ENCODE peak calls at places on chromosomes 11 and 22, in four cellular contexts. One of them, this sample, is unnamed.

GRCh38 chr11:36376888-36377758 is 81.0 kb downstream of the PRR5L start:
- DNase-seq in heart right ventricle: peak; percentile 60
- DNase-seq in IMR-90: peak; percentile 28
- DNase-seq in endothelial cell of umbilical vein: peak; percentile 35
- DNase-seq in this sample: peak; percentile 64

GRCh38 chr11:63951779-63952536 is 13.2 kb downstream of the NAA40 start:
- DNase-seq in endothelial cell of umbilical vein: no peak
- DNase-seq in heart right ventricle: no peak
- DNase-seq in IMR-90: no peak
- DNase-seq in this sample: no peak

GRCh38 chr11:73274722-73275380 is 2.7 kb downstream of the P2RY6 start:
- DNase-seq in endothelial cell of umbilical vein: no peak
- DNase-seq in heart right ventricle: no peak
- DNase-seq in IMR-90: no peak
- DNase-seq in this sample: no peak

GRCh38 chr11:119728226-119728626 is 774 bp downstream of the NECTIN1 start:
- DNase-seq in IMR-90: no peak
- DNase-seq in heart right ventricle: no peak
- DNase-seq in endothelial cell of umbilical vein: peak; percentile 14
- DNase-seq in this sample: peak; percentile 83

GRCh38 chr22:23566716-23567475 is 13.2 kb downstream of the IGLL1 start:
- DNase-seq in IMR-90: no peak
- DNase-seq in heart right ventricle: no peak
- DNase-seq in endothelial cell of umbilical vein: no peak
- DNase-seq in this sample: no peak

GRCh38 chr22:30253205-30253852 is 6.8 kb upstream of the LIF start:
- DNase-seq in IMR-90: peak; percentile 83
- DNase-seq in heart right ventricle: peak; percentile 78
- DNase-seq in endothelial cell of umbilical vein: no peak
- DNase-seq in this sample: no peak

GRCh38 chr11:19693146-19693545 is 19.5 kb upstream of the NAV2 start:
- DNase-seq in IMR-90: no peak
- DNase-seq in heart right ventricle: no peak
- DNase-seq in endothelial cell of umbilical vein: no peak
- DNase-seq in this sample: no peak

GRCh38 chr11:55474321-55474720 is 79.9 kb upstream of the OR4C15 start:
- DNase-seq in IMR-90: no peak
- DNase-seq in endothelial cell of umbilical vein: no peak
- DNase-seq in heart right ventricle: no peak
- DNase-seq in this sample: no peak

GRCh38 chr11:121932646-121933185 is 183.3 kb downstream of the BLID start:
- DNase-seq in heart right ventricle: no peak
- DNase-seq in endothelial cell of umbilical vein: no peak
- DNase-seq in IMR-90: no peak
- DNase-seq in this sample: no peak

GRCh38 chr11:2573240-2574042 is 126.4 kb downstream of the KCNQ1OT1 start:
- DNase-seq in endothelial cell of umbilical vein: no peak
- DNase-seq in IMR-90: no peak
- DNase-seq in heart right ventricle: peak; percentile 7
- DNase-seq in this sample: peak; percentile 63

GRCh38 chr11:35242412-35242811 is 103.4 kb downstream of the CD44 start:
- DNase-seq in endothelial cell of umbilical vein: no peak
- DNase-seq in heart right ventricle: no peak
- DNase-seq in IMR-90: peak; percentile 37
- DNase-seq in this sample: no peak

GRCh38 chr22:18028817-18029527 is 4.6 kb upstream of the MICAL3 start:
- DNase-seq in IMR-90: no peak
- DNase-seq in heart right ventricle: no peak
- DNase-seq in endothelial cell of umbilical vein: no peak
- DNase-seq in this sample: no peak

GRCh38 chr11:116853461-116854073 is 16.1 kb upstream of the APOA1 start:
- DNase-seq in endothelial cell of umbilical vein: peak; percentile 79
- DNase-seq in heart right ventricle: no peak
- DNase-seq in IMR-90: peak; percentile 96
- DNase-seq in this sample: no peak

GRCh38 chr22:17772963-17773605 is 1.2 kb downstream of the BID start:
- DNase-seq in IMR-90: peak; percentile 56
- DNase-seq in heart right ventricle: no peak
- DNase-seq in endothelial cell of umbilical vein: no peak
- DNase-seq in this sample: no peak

GRCh38 chr22:23183107-23183698 is 2.9 kb downstream of the BCR start:
- DNase-seq in endothelial cell of umbilical vein: peak; percentile 79
- DNase-seq in IMR-90: peak; percentile 66
- DNase-seq in heart right ventricle: no peak
- DNase-seq in this sample: peak; percentile 68

GRCh38 chr11:76752321-76753175 is 30.6 kb upstream of the TSKU start:
- DNase-seq in heart right ventricle: peak; percentile 83
- DNase-seq in IMR-90: peak; percentile 88
- DNase-seq in endothelial cell of umbilical vein: no peak
- DNase-seq in this sample: peak; percentile 79

GRCh38 chr22:36362819-36363377 is 24.9 kb downstream of the MYH9 start:
- DNase-seq in IMR-90: no peak
- DNase-seq in heart right ventricle: no peak
- DNase-seq in endothelial cell of umbilical vein: no peak
- DNase-seq in this sample: no peak

GRCh38 chr11:64373598-64373974 is 14.6 kb downstream of the RPS6KA4 start:
- DNase-seq in heart right ventricle: no peak
- DNase-seq in IMR-90: no peak
- DNase-seq in endothelial cell of umbilical vein: no peak
- DNase-seq in this sample: no peak

GRCh38 chr11:111639226-111639925 is 37.1 kb downstream of the SIK2 start:
- DNase-seq in IMR-90: no peak
- DNase-seq in endothelial cell of umbilical vein: no peak
- DNase-seq in heart right ventricle: no peak
- DNase-seq in this sample: no peak

GRCh38 chr11:78248903-78249302 is 60.2 kb downstream of the USP35 start:
- DNase-seq in heart right ventricle: no peak
- DNase-seq in endothelial cell of umbilical vein: no peak
- DNase-seq in IMR-90: no peak
- DNase-seq in this sample: no peak

GRCh38 chr11:64545605-64546004 is 45.4 kb upstream of the SLC22A12 start:
- DNase-seq in heart right ventricle: no peak
- DNase-seq in endothelial cell of umbilical vein: peak; percentile 72
- DNase-seq in IMR-90: peak; percentile 69
- DNase-seq in this sample: no peak

GRCh38 chr11:78525720-78526119 is 48.9 kb downstream of the NARS2 start:
- DNase-seq in IMR-90: no peak
- DNase-seq in endothelial cell of umbilical vein: no peak
- DNase-seq in heart right ventricle: no peak
- DNase-seq in this sample: no peak

GRCh38 chr11:113014731-113015455 is 53.7 kb downstream of the NCAM1 start:
- DNase-seq in endothelial cell of umbilical vein: no peak
- DNase-seq in heart right ventricle: peak; percentile 70
- DNase-seq in IMR-90: no peak
- DNase-seq in this sample: peak; percentile 56

GRCh38 chr11:90737328-90738050 is 514.6 kb upstream of the CHORDC1 start:
- DNase-seq in heart right ventricle: no peak
- DNase-seq in IMR-90: no peak
- DNase-seq in endothelial cell of umbilical vein: no peak
- DNase-seq in this sample: no peak

GRCh38 chr11:67271548-67272284 is 5.4 kb downstream of the GRK2 start:
- DNase-seq in heart right ventricle: peak; percentile 35
- DNase-seq in endothelial cell of umbilical vein: no peak
- DNase-seq in IMR-90: no peak
- DNase-seq in this sample: peak; percentile 37

GRCh38 chr22:46335201-46336118 is at the start of gene TRMU:
- DNase-seq in endothelial cell of umbilical vein: peak; percentile 84
- DNase-seq in heart right ventricle: peak; percentile 91
- DNase-seq in IMR-90: peak; percentile 86
- DNase-seq in this sample: peak; percentile 98

GRCh38 chr22:25202290-25202921 is 2.7 kb downstream of the CRYBB3 start:
- DNase-seq in endothelial cell of umbilical vein: peak; percentile 69
- DNase-seq in IMR-90: peak; percentile 43
- DNase-seq in heart right ventricle: peak; percentile 31
- DNase-seq in this sample: no peak

GRCh38 chr22:43227231-43227630 is 40.3 kb upstream of the TTLL12 start:
- DNase-seq in endothelial cell of umbilical vein: no peak
- DNase-seq in heart right ventricle: no peak
- DNase-seq in IMR-90: no peak
- DNase-seq in this sample: no peak

GRCh38 chr22:24510694-24511625 is 15.8 kb downstream of the UPB1 start:
- DNase-seq in endothelial cell of umbilical vein: no peak
- DNase-seq in IMR-90: peak; percentile 68
- DNase-seq in heart right ventricle: no peak
- DNase-seq in this sample: no peak

GRCh38 chr11:2779981-2780849 is 80.4 kb upstream of the KCNQ1OT1 start:
- DNase-seq in IMR-90: no peak
- DNase-seq in endothelial cell of umbilical vein: peak; percentile 30
- DNase-seq in heart right ventricle: peak; percentile 38
- DNase-seq in this sample: peak; percentile 76

GRCh38 chr11:105032495-105032894 is 2.4 kb downstream of the CASP1 start:
- DNase-seq in IMR-90: no peak
- DNase-seq in endothelial cell of umbilical vein: no peak
- DNase-seq in heart right ventricle: no peak
- DNase-seq in this sample: no peak

GRCh38 chr11:134656861-134657540 is 245.0 kb upstream of the B3GAT1 start:
- DNase-seq in IMR-90: no peak
- DNase-seq in heart right ventricle: no peak
- DNase-seq in endothelial cell of umbilical vein: no peak
- DNase-seq in this sample: no peak

DNA sequence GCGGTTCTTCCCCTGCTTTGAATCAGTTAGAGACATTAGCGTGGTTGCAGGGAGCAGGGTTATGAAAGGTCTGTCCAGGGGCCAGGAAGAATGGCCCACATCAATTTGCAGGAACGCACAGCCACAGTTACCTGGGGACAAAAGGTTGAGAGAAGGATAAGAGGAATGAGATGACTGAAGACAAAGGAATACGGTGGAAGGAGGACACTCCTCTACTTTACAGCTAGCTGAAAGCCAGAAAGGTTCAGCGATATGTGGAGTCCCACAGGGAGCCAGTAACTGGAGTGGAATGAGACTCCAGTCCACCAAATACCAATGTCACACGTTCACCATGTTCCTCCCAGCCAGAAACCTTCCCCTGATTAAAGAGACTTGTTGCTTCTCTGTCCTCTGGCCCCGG is 10.7 kb downstream of the XNDC1N start:
- DNase-seq in heart right ventricle: no peak
- DNase-seq in endothelial cell of umbilical vein: no peak
- DNase-seq in IMR-90: peak; percentile 17
- DNase-seq in this sample: no peak
- H3K36me3 ChIP-seq in heart right ventricle: no peaks in the 10 kb centered on the region
- H3K36me3 ChIP-seq in endothelial cell of umbilical vein: no peaks in the 10 kb centered on the region
- H3K36me3 ChIP-seq in IMR-90: peaks cover 18% of the 10 kb centered on the region
- H3K36me3 ChIP-seq in this sample: no peaks in the 10 kb centered on the region

GRCh38 chr22:38106814-38107578 is 3.5 kb downstream of the BAIAP2L2 start:
- DNase-seq in heart right ventricle: no peak
- DNase-seq in IMR-90: no peak
- DNase-seq in endothelial cell of umbilical vein: no peak
- DNase-seq in this sample: no peak
- TF ChIP-seq CTCF in heart right ventricle: no peak
- TF ChIP-seq CTCF in IMR-90: no peak
- TF ChIP-seq CTCF in endothelial cell of umbilical vein: no peak
- TF ChIP-seq CTCF in this sample: no peak

GRCh38 chr22:21687685-21688259 is 22.0 kb downstream of the PPIL2 start:
- DNase-seq in endothelial cell of umbilical vein: no peak
- DNase-seq in IMR-90: no peak
- DNase-seq in heart right ventricle: no peak
- DNase-seq in this sample: no peak

GRCh38 chr22:21686193-21686608 is 20.4 kb downstream of the PPIL2 start:
- DNase-seq in endothelial cell of umbilical vein: no peak
- DNase-seq in heart right ventricle: no peak
- DNase-seq in IMR-90: no peak
- DNase-seq in this sample: no peak

GRCh38 chr22:21685164-21685513 is 19.3 kb downstream of the PPIL2 start:
- DNase-seq in IMR-90: no peak
- DNase-seq in heart right ventricle: no peak
- DNase-seq in endothelial cell of umbilical vein: no peak
- DNase-seq in this sample: no peak

GRCh38 chr22:21688341-21688705 is 22.5 kb downstream of the PPIL2 start:
- DNase-seq in heart right ventricle: no peak
- DNase-seq in IMR-90: no peak
- DNase-seq in endothelial cell of umbilical vein: no peak
- DNase-seq in this sample: no peak

GRCh38 chr22:21686634-21687393 is 21.0 kb downstream of the PPIL2 start:
- DNase-seq in heart right ventricle: no peak
- DNase-seq in endothelial cell of umbilical vein: no peak
- DNase-seq in IMR-90: no peak
- DNase-seq in this sample: no peak
- H3K36me3 ChIP-seq in heart right ventricle: no peaks in the 10 kb centered on the region
- H3K36me3 ChIP-seq in endothelial cell of umbilical vein: no peaks in the 10 kb centered on the region
- H3K36me3 ChIP-seq in IMR-90: peaks cover 60% of the 10 kb centered on the region
- H3K36me3 ChIP-seq in this sample: no peaks in the 10 kb centered on the region

GRCh38 chr22:21020802-21021429 is 6.0 kb downstream of the P2RX6 start:
- DNase-seq in IMR-90: no peak
- DNase-seq in heart right ventricle: no peak
- DNase-seq in endothelial cell of umbilical vein: no peak
- DNase-seq in this sample: peak; percentile 8
- TF ChIP-seq CTCF in IMR-90: peak; percentile 42
- TF ChIP-seq CTCF in heart right ventricle: no peak
- TF ChIP-seq CTCF in endothelial cell of umbilical vein: peak; percentile 6
- TF ChIP-seq CTCF in this sample: no peak